ENCODE peak calls at places on chromosome 5, in ten cellular contexts. N is ascending aorta, W is OCI-LY7, I is IMR-90, R is GM06990, Y is lower lobe of right lung, F is left ventricle myocardium inferior, E is heart right ventricle, K is aorta, M is Panc1. U is an unnamed sample. For H3K36me3, the result is how much of the 10 kb centered on the place peaks cover.

GRCh38 chr5:181204561-181205401 is at the start of gene TRIM7:
- DNase-seq in M (no peak), F (peak), R (peak), N (peak), I (peak), W (no peak), E (peak), Y (peak), K (peak), U (no peak)

GRCh38 chr5:98997000-98997399 is 68.2 kb upstream of the CHD1 start:
- DNase-seq in N (no peak), W (no peak), R (no peak), E (no peak), Y (no peak), I (peak), F (no peak), K (no peak), M (no peak), U (no peak)

GRCh38 chr5:125612356-125613149 is 810.7 kb upstream of the GRAMD2B start:
- DNase-seq in R (no peak), W (no peak), E (no peak), I (no peak), Y (no peak), K (no peak), N (no peak), M (no peak), F (no peak), U (no peak)

GRCh38 chr5:34011521-34011920 is 3.7 kb upstream of the AMACR start:
- DNase-seq in F (no peak), Y (no peak), W (no peak), M (no peak), E (no peak), I (peak), K (no peak), N (no peak), R (no peak), U (no peak)

GRCh38 chr5:170525450-170526211 is 21.8 kb downstream of the KCNIP1 start:
- DNase-seq in E (no peak), F (no peak), W (no peak), Y (no peak), R (no peak), N (no peak), M (no peak), I (no peak), K (no peak), U (no peak)

GRCh38 chr5:90640484-90641059 is 82.0 kb downstream of the ADGRV1 start:
- DNase-seq in R (no peak), F (no peak), W (no peak), K (no peak), N (no peak), I (no peak), Y (no peak), E (no peak), M (no peak), U (no peak)

GRCh38 chr5:74179183-74179582 is 461.3 kb downstream of the ENC1 start:
- DNase-seq in W (no peak), I (peak), K (no peak), R (no peak), F (no peak), Y (no peak), M (no peak), E (no peak), N (no peak), U (no peak)

GRCh38 chr5:102753889-102754498 is 1.1 kb upstream of the PAM start:
- DNase-seq in F (no peak), N (no peak), M (no peak), I (no peak), Y (no peak), E (no peak), K (no peak), W (no peak), R (peak), U (no peak)

GRCh38 chr5:97906135-97906534 is 723.1 kb upstream of the RIOK2 start:
- DNase-seq in F (no peak), Y (no peak), E (no peak), R (no peak), M (no peak), I (no peak), K (no peak), W (no peak), N (no peak), U (no peak)

GRCh38 chr5:53067641-53068040 is 41.9 kb downstream of the MOCS2 start:
- DNase-seq in K (no peak), N (no peak), E (no peak), I (peak), W (no peak), F (no peak), M (no peak), Y (no peak), R (no peak), U (no peak)

GRCh38 chr5:158382473-158382872 is 523.5 kb upstream of the CLINT1 start:
- DNase-seq in I (peak), N (peak), R (no peak), W (no peak), M (peak), E (peak), Y (peak), K (peak), F (peak), U (no peak)

GRCh38 chr5:78221964-78222451 is 72.5 kb downstream of the AP3B1 start:
- DNase-seq in W (peak), K (no peak), E (no peak), F (no peak), N (no peak), M (no peak), I (peak), R (peak), Y (no peak), U (no peak)

GRCh38 chr5:178340187-178340586 is 107.6 kb upstream of the PHYKPL start:
- DNase-seq in E (no peak), F (no peak), K (peak), N (no peak), I (no peak), R (no peak), W (no peak), Y (no peak), M (no peak), U (no peak)

GRCh38 chr5:31225118-31225517 is 31.6 kb downstream of the CDH6 start:
- DNase-seq in F (no peak), R (no peak), N (no peak), K (no peak), E (no peak), M (no peak), I (peak), Y (no peak), W (no peak), U (no peak)

GRCh38 chr5:3190930-3191329 is 404.7 kb upstream of the IRX1 start:
- DNase-seq in Y (no peak), F (no peak), R (no peak), E (no peak), W (no peak), M (no peak), N (no peak), I (no peak), K (no peak), U (no peak)

GRCh38 chr5:88956416-88956815 is 73.4 kb upstream of the MEF2C start:
- DNase-seq in K (no peak), I (no peak), M (no peak), F (no peak), Y (no peak), W (no peak), E (no peak), R (no peak), N (no peak), U (no peak)

GRCh38 chr5:141402553-141403328 is at the start of gene PCDHGA9:
- DNase-seq in R (no peak), F (no peak), Y (no peak), M (no peak), N (no peak), W (no peak), E (no peak), I (peak), K (no peak), U (no peak)
- H3K4me3 ChIP-seq in R (no peak), F (peak), Y (peak), M (no peak), N (peak), W (no peak), E (peak), I (peak), K (no peak), U (peak)

GRCh38 chr5:43533646-43534045 is 18.7 kb upstream of the C5orf34 start:
- DNase-seq in K (no peak), F (no peak), R (no peak), W (no peak), N (no peak), I (no peak), M (no peak), Y (no peak), E (no peak), U (no peak)
- H3K36me3 ChIP-seq in K (under half), F (half or more), R (under half), W (half or more), N (under half), I (under half), M (half or more), Y (half or more), E (half or more), U (under half)

GRCh38 chr5:141605523-141606277 is 13.1 kb downstream of the DIAPH1 start:
- DNase-seq in W (peak), Y (peak), K (peak), E (no peak), R (peak), I (no peak), M (no peak), F (peak), N (peak), U (peak)

GRCh38 chr5:141611289-141611688 is 7.5 kb downstream of the DIAPH1 start:
- DNase-seq in R (no peak), I (no peak), F (no peak), E (no peak), N (no peak), Y (no peak), W (no peak), K (no peak), M (no peak), U (no peak)

GRCh38 chr5:141608557-141608956 is 10.2 kb downstream of the DIAPH1 start:
- DNase-seq in M (no peak), W (no peak), F (no peak), R (no peak), Y (no peak), E (no peak), I (no peak), N (no peak), K (no peak), U (no peak)

GRCh38 chr5:141608046-141608445 is 10.8 kb downstream of the DIAPH1 start:
- DNase-seq in Y (no peak), N (no peak), W (no peak), R (no peak), E (no peak), K (no peak), I (no peak), M (no peak), F (no peak), U (no peak)

GRCh38 chr5:141609044-141609443 is 9.8 kb downstream of the DIAPH1 start:
- DNase-seq in M (no peak), N (no peak), F (no peak), Y (no peak), R (no peak), K (no peak), W (no peak), I (no peak), E (no peak), U (no peak)
- H3K4me3 ChIP-seq in M (no peak), N (no peak), F (no peak), Y (no peak), R (no peak), K (no peak), W (no peak), I (no peak), E (no peak), U (peak)

DNA sequence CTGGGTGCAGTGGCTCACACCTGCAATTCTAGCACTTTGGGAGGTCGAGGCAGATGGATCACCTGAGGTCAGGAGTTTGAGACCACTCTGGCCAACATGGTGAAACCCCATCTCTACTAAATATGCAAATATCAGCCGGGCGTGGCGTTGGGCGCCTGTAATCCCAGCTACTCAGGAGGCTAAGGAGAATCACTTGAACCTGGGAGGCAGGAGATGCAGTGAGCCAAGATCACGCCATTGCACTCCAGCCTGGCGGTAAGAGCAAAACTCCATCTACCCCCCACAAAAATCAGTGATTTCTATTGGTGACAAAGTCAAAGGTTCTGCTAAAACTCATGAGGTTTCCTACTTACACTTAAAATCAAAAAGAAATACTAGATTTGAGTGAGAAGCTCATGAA is 18.8 kb downstream of the CSNK1A1 start:
- DNase-seq in M (no peak), K (no peak), Y (no peak), N (no peak), E (no peak), F (no peak), I (no peak), W (no peak), R (no peak), U (no peak)
- H3K36me3 ChIP-seq in M (under half), K (under half), Y (under half), N (under half), E (under half), F (under half), I (under half), W (half or more), R (under half), U (under half)

GRCh38 chr5:159453209-159453608 is 122.9 kb upstream of the IL12B start:
- DNase-seq in N (no peak), R (peak), K (no peak), W (no peak), Y (no peak), E (no peak), F (no peak), I (no peak), M (no peak), U (no peak)

GRCh38 chr5:159456722-159457462 is 126.6 kb upstream of the IL12B start:
- DNase-seq in N (no peak), I (peak), F (no peak), K (no peak), M (no peak), Y (no peak), E (no peak), W (no peak), R (peak), U (no peak)

GRCh38 chr5:159458217-159458711 is 128.0 kb upstream of the IL12B start:
- DNase-seq in N (no peak), R (peak), E (no peak), W (no peak), M (no peak), F (no peak), I (no peak), K (no peak), Y (no peak), U (no peak)

GRCh38 chr5:159459132-159459627 is 128.9 kb upstream of the IL12B start:
- DNase-seq in W (no peak), M (no peak), K (no peak), Y (no peak), I (no peak), N (no peak), E (no peak), R (no peak), F (no peak), U (no peak)

DNA sequence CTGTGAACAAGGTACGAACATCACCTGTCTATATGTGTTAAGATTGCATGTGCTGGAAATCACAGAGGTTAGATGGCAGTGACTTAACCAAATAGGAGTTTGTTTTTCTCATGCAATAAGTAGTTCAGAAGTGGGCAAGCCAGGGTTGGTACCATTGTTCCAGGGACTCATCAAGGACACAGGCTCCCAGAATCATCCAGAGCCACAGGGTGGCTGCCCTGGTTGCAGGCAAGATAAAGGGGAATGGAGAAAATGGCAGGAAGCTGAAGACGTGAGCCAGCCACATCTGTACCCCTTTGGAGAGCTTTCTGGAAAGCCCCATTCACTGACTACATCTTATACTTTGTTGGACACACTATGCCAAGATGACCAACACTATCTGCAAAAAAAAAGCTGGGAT is 126.0 kb upstream of the IL12B start:
- DNase-seq in F (no peak), Y (no peak), R (peak), W (no peak), K (no peak), E (no peak), N (no peak), I (no peak), M (no peak), U (no peak)
- H3K4me3 ChIP-seq in F (no peak), Y (no peak), R (no peak), W (no peak), K (no peak), E (no peak), N (no peak), I (no peak), M (no peak), U (no peak)

GRCh38 chr5:96794757-96795156 is 13.0 kb downstream of the ERAP1 start:
- DNase-seq in F (no peak), W (no peak), M (no peak), R (no peak), Y (no peak), K (no peak), N (no peak), E (no peak), I (no peak), U (peak)

GRCh38 chr5:96790851-96791513 is 16.8 kb downstream of the ERAP1 start:
- DNase-seq in W (no peak), F (no peak), I (peak), K (no peak), M (no peak), E (no peak), Y (no peak), N (no peak), R (no peak), U (no peak)

GRCh38 chr5:96795626-96796025 is 12.1 kb downstream of the ERAP1 start:
- DNase-seq in Y (no peak), M (no peak), I (no peak), R (no peak), F (no peak), E (no peak), W (no peak), K (no peak), N (no peak), U (no peak)

DNA sequence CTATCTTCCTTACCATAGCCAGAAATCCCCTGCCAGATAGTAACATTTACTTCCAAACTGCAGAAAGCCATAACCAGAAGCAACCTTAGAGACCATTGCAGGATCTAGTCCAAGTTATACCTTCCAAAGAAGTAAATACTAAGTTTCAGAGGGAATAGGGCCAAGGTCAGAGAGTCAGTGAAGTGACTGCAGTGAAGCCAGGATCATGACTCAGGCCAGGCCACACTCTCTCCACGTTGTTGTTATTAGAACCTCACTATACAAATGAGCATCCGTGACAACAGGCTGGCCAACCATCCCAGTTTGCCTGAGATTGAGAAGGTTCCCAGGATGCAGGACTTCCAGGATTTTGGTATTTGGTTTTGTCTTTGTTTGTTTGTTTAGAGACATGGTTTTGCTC is 11.3 kb downstream of the ERAP1 start:
- DNase-seq in Y (no peak), M (no peak), K (no peak), F (no peak), N (no peak), W (no peak), E (no peak), I (no peak), R (no peak), U (no peak)
- H3K36me3 ChIP-seq in Y (half or more), M (under half), K (under half), F (half or more), N (under half), W (half or more), E (half or more), I (under half), R (under half), U (half or more)

GRCh38 chr5:16983972-16984371 is 47.9 kb upstream of the MYO10 start:
- DNase-seq in R (no peak), M (no peak), I (no peak), Y (no peak), W (no peak), F (no peak), K (no peak), E (no peak), N (no peak), U (no peak)

GRCh38 chr5:16981700-16982099 is 45.6 kb upstream of the MYO10 start:
- DNase-seq in F (no peak), K (no peak), N (no peak), R (no peak), Y (no peak), M (no peak), I (no peak), W (no peak), E (no peak), U (no peak)

GRCh38 chr5:16983022-16983639 is 47.0 kb upstream of the MYO10 start:
- DNase-seq in I (no peak), M (no peak), E (no peak), N (no peak), W (no peak), F (no peak), R (no peak), Y (no peak), K (no peak), U (no peak)

GRCh38 chr5:16978296-16978695 is 42.2 kb upstream of the MYO10 start:
- DNase-seq in W (no peak), N (no peak), M (no peak), Y (no peak), I (no peak), F (no peak), R (no peak), E (no peak), K (no peak), U (no peak)

DNA sequence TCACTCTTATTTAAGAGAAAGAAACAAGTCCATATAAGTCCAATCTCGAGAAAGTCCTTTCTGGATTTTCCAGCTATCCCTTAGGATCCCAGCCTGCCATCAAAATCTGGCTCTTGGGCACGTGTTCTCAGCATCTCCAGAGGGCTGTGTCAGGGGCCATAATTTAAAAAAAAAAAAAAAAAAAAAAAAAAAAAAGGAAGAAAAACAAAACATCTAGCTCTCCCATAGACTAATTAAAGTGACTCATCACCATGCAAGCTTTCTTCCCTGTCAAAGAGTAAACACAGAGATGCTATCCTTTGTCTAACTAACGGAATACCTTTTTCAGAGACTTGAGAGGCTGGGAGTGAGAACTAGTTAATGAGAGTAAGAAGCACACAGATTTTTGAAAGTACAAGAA is 44.9 kb upstream of the MYO10 start:
- DNase-seq in R (no peak), Y (no peak), W (no peak), E (no peak), M (no peak), N (no peak), F (no peak), K (no peak), I (peak), U (no peak)
- H3K4me3 ChIP-seq in R (no peak), Y (no peak), W (no peak), E (no peak), M (no peak), N (no peak), F (no peak), K (no peak), I (no peak), U (no peak)

GRCh38 chr5:62372600-62372999 is 31.1 kb downstream of the DIMT1 start:
- DNase-seq in M (no peak), W (no peak), I (no peak), K (no peak), R (no peak), E (no peak), N (no peak), F (no peak), Y (no peak), U (no peak)
- H3K36me3 ChIP-seq in M (under half), W (half or more), I (under half), K (under half), R (under half), E (half or more), N (under half), F (half or more), Y (under half), U (under half)